ENCODE peak calls at places on chromosomes 7 and 10, in ten cellular contexts. C, W, K, D, B, G, R, L, U and H are unnamed samples.

GRCh38 chr10:8044908-8045727 is 9.4 kb upstream of the GATA3 start:
- DNase-seq in C (no peak), W (no peak), K (no peak), D (no peak), B (no peak), G (no peak), R (no peak), L (no peak), U (no peak), H (no peak)

GRCh38 chr10:16832351-16833080 is 15.3 kb upstream of the RSU1 start:
- DNase-seq in C (no peak), W (peak; percentile 86), K (no peak), D (peak; percentile 69), B (no peak), G (no peak), R (no peak), L (peak; percentile 85), U (peak; percentile 62), H (no peak)

GRCh38 chr10:86979296-86979818 is 11.1 kb downstream of the ADIRF start:
- DNase-seq in C (no peak), W (no peak), K (no peak), D (no peak), B (no peak), G (no peak), R (no peak), L (no peak), U (no peak), H (no peak)

GRCh38 chr7:22729180-22729579 is 2.2 kb downstream of the IL6 start:
- DNase-seq in C (no peak), W (no peak), K (no peak), D (no peak), B (no peak), G (no peak), R (no peak), L (no peak), U (no peak), H (no peak)

GRCh38 chr10:6593140-6593740 is 13.2 kb upstream of the PRKCQ start:
- DNase-seq in C (no peak), W (no peak), K (no peak), D (no peak), B (no peak), G (no peak), R (no peak), L (no peak), U (no peak), H (no peak)

GRCh38 chr10:133445268-133445732 is 8.4 kb upstream of the SCART1 start:
- DNase-seq in C (no peak), W (no peak), K (no peak), D (peak; percentile 33), B (no peak), G (no peak), R (no peak), L (no peak), U (peak; percentile 23), H (no peak)

GRCh38 chr10:58531084-58531695 is 18.5 kb downstream of the BICC1 start:
- DNase-seq in C (peak; percentile 69), W (peak; percentile 62), K (peak; percentile 6), D (peak; percentile 54), B (peak; percentile 59), G (no peak), R (peak; percentile 65), L (no peak), U (peak; percentile 52), H (no peak)

GRCh38 chr7:7830122-7830878 is 111.9 kb upstream of the RPA3 start:
- DNase-seq in C (no peak), W (no peak), K (no peak), D (no peak), B (no peak), G (no peak), R (peak; percentile 33), L (no peak), U (peak; percentile 40), H (no peak)